ENCODE peak calls at places on chromosomes 5 and 9, in six cellular contexts. B is GM23248; I is CD8-positive, alpha-beta memory T cell; D is AG20443; K is NCI-H446; V is HCEC 1CT. O is an unnamed sample.

GRCh38 chr9:6779417-6780241 is 21.9 kb downstream of the KDM4C start:
- DNase-seq in I (no peak), D (no peak), K (no peak), V (no peak), B (peak), O (no peak)

GRCh38 chr9:129803679-129804065 is 688 bp downstream of the TOR1B start:
- DNase-seq in D (no peak), V (no peak), B (peak), K (no peak), I (no peak), O (no peak)

GRCh38 chr9:28155671-28156070 is 582.4 kb upstream of the C9orf72 start:
- DNase-seq in I (no peak), V (no peak), K (no peak), D (no peak), B (no peak), O (no peak)

GRCh38 chr5:176185133-176185733 is 53.0 kb upstream of the SIMC1 start:
- DNase-seq in K (peak), B (no peak), D (no peak), V (no peak), I (no peak), O (peak)

GRCh38 chr5:91362935-91363334 is 20.2 kb downstream of the ARRDC3 start:
- DNase-seq in K (no peak), B (no peak), V (no peak), I (no peak), D (no peak), O (no peak)

GRCh38 chr5:180139731-180140626 is 68.4 kb upstream of the RNF130 start:
- DNase-seq in D (no peak), V (no peak), I (no peak), B (no peak), K (no peak), O (no peak)

GRCh38 chr5:103624035-103624461 is 61.5 kb upstream of the NUDT12 start:
- DNase-seq in I (no peak), D (no peak), B (peak), K (no peak), V (peak), O (peak)

GRCh38 chr5:169548315-169548714 is 35.3 kb upstream of the SPDL1 start:
- DNase-seq in D (peak), B (peak), K (no peak), I (no peak), V (peak), O (peak)

GRCh38 chr9:111978616-111979015 is 82.0 kb downstream of the UGCG start:
- DNase-seq in D (no peak), K (no peak), V (no peak), B (peak), I (no peak), O (peak)

GRCh38 chr9:37732952-37733351 is 20.7 kb upstream of the TRMT10B start:
- DNase-seq in B (no peak), D (no peak), I (no peak), K (no peak), V (no peak), O (no peak)

GRCh38 chr5:69129413-69129812 is 35.6 kb downstream of the SLC30A5 start:
- DNase-seq in I (no peak), V (peak), D (peak), K (no peak), B (peak), O (peak)

GRCh38 chr9:128911529-128912035 is 9.2 kb upstream of the PHYHD1 start:
- DNase-seq in V (peak), D (peak), I (no peak), B (peak), K (no peak), O (peak)

GRCh38 chr9:82679488-82679887 is 383.5 kb downstream of the RASEF start:
- DNase-seq in B (no peak), D (no peak), V (no peak), K (no peak), I (no peak), O (no peak)

GRCh38 chr5:154107729-154108128 is 69.0 kb downstream of the MFAP3 start:
- DNase-seq in B (no peak), K (no peak), V (no peak), I (no peak), D (no peak), O (no peak)

GRCh38 chr5:97266576-97266975 is 83.5 kb upstream of the RIOK2 start:
- DNase-seq in K (peak), B (peak), I (no peak), D (peak), V (no peak), O (peak)

O was measured in fibroblast of mammary gland.